ENCODE peak calls at places on chromosomes 2 and 18, in eight cellular contexts. Z, B, E, J, A, C, X and U are unnamed samples.

GRCh38 chr2:29829841-29830240 is 91.5 kb downstream of the ALK start:
- DNase-seq in Z (no peak), B (no peak), E (no peak), J (no peak), A (no peak), C (no peak), X (no peak), U (no peak)

GRCh38 chr2:10260130-10260529 is 42.6 kb upstream of the HPCAL1 start:
- DNase-seq in Z (no peak), B (no peak), E (peak; percentile 92), J (no peak), A (no peak), C (no peak), X (no peak), U (no peak)

GRCh38 chr2:148391324-148391723 is 253.2 kb upstream of the EPC2 start:
- DNase-seq in Z (no peak), B (no peak), E (no peak), J (no peak), A (no peak), C (peak; percentile 63), X (peak; percentile 74), U (no peak)

GRCh38 chr18:79139206-79139605 is 70.0 kb downstream of the ATP9B start:
- DNase-seq in Z (no peak), B (no peak), E (no peak), J (no peak), A (no peak), C (peak; percentile 10), X (no peak), U (no peak)

GRCh38 chr2:31946838-31947237 is 64.0 kb downstream of the MEMO1 start:
- DNase-seq in Z (no peak), B (no peak), E (no peak), J (no peak), A (no peak), C (no peak), X (no peak), U (no peak)

GRCh38 chr18:53946561-53946960 is 277.9 kb downstream of the MBD2 start:
- DNase-seq in Z (no peak), B (no peak), E (no peak), J (no peak), A (no peak), C (no peak), X (no peak), U (no peak)

GRCh38 chr2:84906108-84906899 is 848 bp downstream of the TMSB10 start:
- DNase-seq in Z (peak; percentile 60), B (no peak), E (no peak), J (peak; percentile 37), A (no peak), C (no peak), X (no peak), U (no peak)

GRCh38 chr2:45439788-45440773 is 171.0 kb downstream of the SRBD1 start:
- DNase-seq in Z (no peak), B (no peak), E (no peak), J (no peak), A (no peak), C (peak; percentile 36), X (peak; percentile 21), U (no peak)

GRCh38 chr2:233990261-233990798 is 60.2 kb upstream of the SPP2 start:
- DNase-seq in Z (peak; percentile 28), B (peak; percentile 31), E (no peak), J (no peak), A (no peak), C (no peak), X (no peak), U (no peak)

GRCh38 chr2:144015036-144015435 is 504.9 kb downstream of the ZEB2 start:
- DNase-seq in Z (no peak), B (no peak), E (no peak), J (no peak), A (no peak), C (peak; percentile 4), X (peak; percentile 41), U (no peak)

GRCh38 chr2:35963344-35963743 is 392.2 kb upstream of the CRIM1 start:
- DNase-seq in Z (no peak), B (no peak), E (no peak), J (no peak), A (no peak), C (no peak), X (no peak), U (no peak)